ENCODE peak calls at places on chromosomes 5 and 9, in six cellular contexts. N is thyroid gland, Y is body of pancreas, C is IMR-90, L is HCT116, X is esophagus squamous epithelium. J is an unnamed sample.

GRCh38 chr5:103503065-103503464 is 59.5 kb downstream of the NUDT12 start:
- DNase-seq in N (no peak), L (no peak), Y (no peak), C (no peak), X (no peak), J (no peak)

GRCh38 chr9:115913666-115914065 is 239.9 kb upstream of the PAPPA start:
- DNase-seq in N (no peak), X (no peak), Y (no peak), C (peak; percentile 61), L (no peak), J (no peak)

GRCh38 chr5:125372694-125373621 is 626.5 kb upstream of the ZNF608 start:
- DNase-seq in N (no peak), X (no peak), L (no peak), C (peak; percentile 77), Y (no peak), J (no peak)

GRCh38 chr9:83007521-83008300 is 55.2 kb downstream of the RASEF start:
- DNase-seq in N (no peak), C (no peak), L (no peak), Y (no peak), X (no peak), J (no peak)

GRCh38 chr9:37943329-37944265 is 39.7 kb upstream of the SLC25A51 start:
- DNase-seq in N (peak; percentile 73), C (peak; percentile 94), Y (no peak), X (no peak), L (peak; percentile 68), J (no peak)

GRCh38 chr9:24487946-24488345 is 57.8 kb downstream of the IZUMO3 start:
- DNase-seq in N (no peak), Y (no peak), L (no peak), X (no peak), C (no peak), J (no peak)

GRCh38 chr5:107135391-107135790 is 535.3 kb downstream of the EFNA5 start:
- DNase-seq in X (no peak), L (no peak), Y (no peak), N (no peak), C (peak; percentile 38), J (no peak)

GRCh38 chr9:100322954-100323536 is 29.7 kb downstream of the TEX10 start:
- DNase-seq in X (no peak), N (peak; percentile 48), C (peak; percentile 51), Y (peak; percentile 31), L (peak; percentile 10), J (peak; percentile 54)

GRCh38 chr9:69674741-69675438 is 2.7 kb upstream of the APBA1 start:
- DNase-seq in L (no peak), N (no peak), X (no peak), C (peak; percentile 94), Y (no peak), J (no peak)

GRCh38 chr9:106438928-106439327 is 424.0 kb upstream of the ZNF462 start:
- DNase-seq in X (no peak), L (no peak), Y (no peak), C (no peak), N (no peak), J (no peak)

GRCh38 chr9:136532799-136533774 is 12.8 kb downstream of the NOTCH1 start:
- DNase-seq in L (no peak), X (no peak), C (no peak), Y (no peak), N (no peak), J (no peak)

GRCh38 chr9:14415947-14416346 is 102.0 kb upstream of the NFIB start:
- DNase-seq in C (peak; percentile 92), Y (no peak), L (no peak), X (no peak), N (no peak), J (no peak)

GRCh38 chr9:13268469-13268868 is 11.0 kb downstream of the MPDZ start:
- DNase-seq in X (no peak), N (no peak), Y (no peak), L (no peak), C (peak; percentile 56), J (no peak)

GRCh38 chr5:117186751-117187150 is 612.1 kb upstream of the SEMA6A start:
- DNase-seq in Y (no peak), C (no peak), L (no peak), X (no peak), N (no peak), J (no peak)

GRCh38 chr5:117188207-117188606 is 613.6 kb upstream of the SEMA6A start:
- DNase-seq in N (no peak), C (no peak), Y (no peak), L (no peak), X (no peak), J (no peak)

DNA sequence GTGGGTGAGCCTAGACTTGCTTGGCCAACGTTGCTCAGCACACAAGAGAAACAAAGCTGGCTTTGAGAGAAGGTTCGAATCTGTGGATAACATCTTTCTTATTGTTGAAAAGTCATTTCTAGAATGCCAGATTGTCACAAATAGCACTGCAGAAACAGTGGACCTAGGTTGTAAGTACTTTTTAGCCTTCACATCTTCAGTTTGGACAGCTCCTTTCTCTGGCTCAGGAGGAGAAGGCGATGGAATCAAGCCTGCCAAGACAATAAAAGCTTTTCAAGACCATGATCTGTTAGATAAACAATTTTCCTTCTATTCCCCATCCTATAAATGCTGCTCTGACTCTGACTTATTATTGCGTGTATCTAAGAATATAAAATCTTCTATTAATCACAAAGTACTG is 615.1 kb upstream of the SEMA6A start:
- DNase-seq in Y (no peak), C (no peak), N (no peak), X (no peak), L (no peak), J (no peak)
- TF ChIP-seq CTCF in Y (no peak), C (no peak), N (no peak), X (no peak), L (no peak), J (no peak)

DNA sequence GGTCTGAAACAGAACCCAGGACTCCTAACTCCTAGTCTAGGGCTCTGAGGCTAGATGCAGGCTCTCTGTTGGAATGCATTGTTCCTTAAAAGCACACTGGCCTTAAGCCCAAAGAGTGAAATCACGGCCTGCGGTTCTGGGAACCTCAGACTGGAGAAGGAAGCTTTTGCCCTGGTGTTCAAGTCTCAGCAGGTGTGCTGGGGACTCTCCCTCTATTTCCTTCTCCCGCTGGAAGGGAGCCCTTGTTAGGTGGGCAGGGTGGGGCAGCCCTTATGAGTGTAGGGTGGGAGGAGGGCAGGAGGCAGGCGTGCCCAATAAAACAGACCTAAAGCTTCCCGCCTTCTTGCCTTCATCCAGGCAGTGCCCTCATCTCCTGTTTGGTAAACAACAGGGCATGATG is 1.8 kb upstream of the PPARGC1B start:
- DNase-seq in C (no peak), Y (no peak), N (no peak), X (no peak), L (no peak), J (no peak)
- TF ChIP-seq POLR2A in C (no peak), Y (no peak), N (no peak), X (no peak), L (no peak), J (no peak)

GRCh38 chr5:127431977-127432376 is 85.5 kb upstream of the PRRC1 start:
- DNase-seq in N (no peak), C (no peak), X (no peak), Y (no peak), L (no peak), J (no peak)
- TF ChIP-seq CTCF in N (no peak), C (no peak), X (no peak), Y (no peak), L (no peak), J (no peak)

DNA sequence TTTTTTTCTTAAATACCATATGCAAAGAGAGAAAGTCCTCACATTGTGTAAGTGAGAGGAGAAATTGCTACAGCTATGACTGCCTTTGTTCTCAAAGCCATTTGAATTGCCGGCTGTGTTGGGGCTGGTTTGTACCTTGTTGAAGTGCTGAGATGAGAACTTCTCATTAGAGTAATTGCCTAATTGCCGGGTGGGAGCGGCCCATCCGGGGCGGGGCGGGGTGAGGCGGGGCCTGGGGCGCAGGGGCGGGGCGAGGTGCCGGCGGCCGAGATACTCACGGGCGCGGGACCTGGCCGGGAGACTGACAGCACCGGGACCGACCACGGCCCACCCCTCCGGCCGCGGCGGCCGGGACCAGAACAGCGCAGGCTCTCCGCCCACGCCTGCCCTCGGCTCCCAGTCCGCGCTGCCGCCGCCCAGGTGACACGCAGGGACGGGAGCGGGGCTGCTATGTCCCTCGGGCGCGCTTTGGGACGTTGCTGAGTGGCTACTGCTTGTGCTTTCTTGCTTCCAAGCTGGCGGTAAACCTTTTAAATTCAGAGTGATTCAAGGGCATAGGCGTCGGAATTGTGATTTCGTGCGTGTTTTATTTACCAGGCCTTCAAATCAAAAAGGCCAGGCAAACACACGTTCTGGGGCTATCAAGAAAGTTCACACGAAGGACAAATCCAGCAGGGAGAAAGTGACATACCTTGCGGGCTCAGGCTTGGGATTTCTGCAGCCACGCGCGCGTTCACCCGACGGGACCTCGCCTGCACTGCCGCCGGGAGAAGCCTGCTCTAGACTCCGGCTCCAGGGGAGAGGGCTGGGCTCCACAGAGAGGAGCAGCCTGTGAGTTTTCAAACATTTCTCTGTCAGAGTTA is 269.1 kb downstream of the FANCC start:
- DNase-seq in C (no peak), L (no peak), X (no peak), Y (peak; percentile 76), N (peak; percentile 88), J (peak; percentile 81)
- TF ChIP-seq POLR2A in C (no peak), L (no peak), X (peak; percentile 77), Y (peak; percentile 69), N (no peak), J (no peak)

GRCh38 chr9:32069969-32070368 is 314.5 kb upstream of the ACO1 start:
- DNase-seq in X (no peak), N (no peak), C (no peak), Y (no peak), L (no peak), J (no peak)

GRCh38 chr9:32072568-32072967 is 311.9 kb upstream of the ACO1 start:
- DNase-seq in C (no peak), L (no peak), X (no peak), N (no peak), Y (no peak), J (no peak)

GRCh38 chr9:32069169-32069813 is 315.2 kb upstream of the ACO1 start:
- DNase-seq in Y (no peak), C (no peak), X (no peak), L (no peak), N (no peak), J (peak; percentile 46)
- TF ChIP-seq CTCF in Y (no peak), C (peak; percentile 22), X (no peak), L (peak; percentile 25), N (no peak), J (peak; percentile 58)

DNA sequence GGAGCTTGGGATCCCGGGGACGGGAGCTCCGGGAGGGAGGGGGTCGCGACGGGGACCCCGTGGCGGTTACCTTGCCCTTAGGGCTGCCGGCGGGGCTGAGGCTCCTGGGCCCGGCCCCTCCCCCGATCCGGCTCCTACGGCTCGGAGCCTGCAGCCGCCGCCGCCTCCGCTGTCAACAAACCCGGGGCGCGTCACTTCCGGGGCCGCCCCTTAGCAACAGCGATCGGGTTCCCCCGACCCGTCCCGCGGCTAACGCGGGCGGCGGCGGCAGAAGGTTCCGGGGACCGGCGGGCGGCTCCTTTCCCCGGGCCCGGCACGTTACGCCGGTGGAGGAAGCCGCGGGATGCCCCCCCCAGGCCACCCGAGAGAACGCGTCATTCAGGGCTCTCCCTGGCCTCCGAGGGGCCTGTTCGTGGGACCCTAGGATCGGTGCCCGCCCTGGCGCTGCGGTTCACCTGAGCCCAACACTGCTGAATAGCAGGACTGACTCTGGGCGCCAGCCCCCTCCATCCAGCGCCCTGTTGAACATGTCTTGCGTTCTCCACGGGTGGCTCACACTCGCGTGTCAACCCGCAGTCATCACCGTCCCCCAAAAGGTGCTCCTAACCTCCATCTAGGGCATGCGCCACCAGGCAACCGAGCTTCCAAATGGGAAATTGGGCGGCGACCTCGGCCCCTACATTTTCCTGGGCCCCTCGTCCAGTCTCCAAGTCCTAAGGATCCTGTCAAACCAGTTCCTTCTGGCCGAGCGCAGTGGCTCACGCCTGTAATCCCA is at the start of gene ZER1:
- DNase-seq in L (peak; percentile 64), Y (peak; percentile 94), C (peak; percentile 83), N (peak; percentile 96), X (peak; percentile 71), J (peak; percentile 91)
- TF ChIP-seq POLR2A in L (no peak), Y (peak; percentile 53), C (peak; percentile 15), N (peak; percentile 46), X (peak; percentile 73), J (peak; percentile 42)

J was measured in NB4.